ENCODE peak calls at places on chromosome 13, in five cellular contexts. D is activated T-cell treated with anti-CD3 and anti-CD28 coated beads, Interleukin-2, amount 50 U/mL, for 72 hours; T is mucosa of gallbladder; F is AG08395; N is stimulated activated CD8-positive, alpha-beta memory T cell treated with anti-CD3 and anti-CD28 coated beads, Interleukin-12 subunit alpha, Interleukin-12 subunit beta, amount 100 ng/mL, for 4 hours. W is an unnamed sample.

GRCh38 chr13:73273276-73273675 is 214.5 kb downstream of the KLF5 start:
- DNase-seq in T (no peak), D (no peak), F (no peak), N (no peak), W (no peak)

GRCh38 chr13:30577381-30577780 is 40.3 kb upstream of the USPL1 start:
- DNase-seq in N (peak), D (peak), F (peak), T (no peak), W (no peak)

GRCh38 chr13:80850771-80851170 is 509.8 kb upstream of the SPRY2 start:
- DNase-seq in N (no peak), D (no peak), F (no peak), T (no peak), W (no peak)

GRCh38 chr13:112453207-112453829 is 77.2 kb downstream of the SPACA7 start:
- DNase-seq in T (no peak), F (no peak), D (no peak), N (no peak), W (no peak)

GRCh38 chr13:104301216-104301975 is 1235.2 kb upstream of the SLC10A2 start:
- DNase-seq in N (no peak), D (no peak), T (no peak), F (no peak), W (no peak)

GRCh38 chr13:40211586-40211968 is 454.9 kb downstream of the FOXO1 start:
- DNase-seq in N (no peak), D (no peak), T (no peak), F (no peak), W (no peak)

GRCh38 chr13:25177012-25177411 is 4.9 kb upstream of the AMER2 start:
- DNase-seq in T (no peak), D (no peak), N (no peak), F (no peak), W (no peak)

GRCh38 chr13:93963266-93964131 is 516.0 kb downstream of the DCT start:
- DNase-seq in T (no peak), N (no peak), D (no peak), F (peak), W (no peak)

GRCh38 chr13:30623392-30623791 is 5.7 kb downstream of the USPL1 start:
- DNase-seq in T (no peak), F (no peak), N (no peak), D (no peak), W (no peak)

GRCh38 chr13:47865883-47866282 is 135.2 kb downstream of the SUCLA2 start:
- DNase-seq in D (no peak), N (no peak), F (no peak), T (no peak), W (no peak)

GRCh38 chr13:23969672-23970071 is 72.4 kb upstream of the C1QTNF9B start:
- DNase-seq in F (peak), D (no peak), T (no peak), N (no peak), W (no peak)

GRCh38 chr13:109415057-109415456 is 371.3 kb downstream of the IRS2 start:
- DNase-seq in N (no peak), T (no peak), F (no peak), D (no peak), W (no peak)

GRCh38 chr13:27440408-27440807 is 10.0 kb downstream of the MTIF3 start:
- DNase-seq in T (no peak), F (no peak), D (no peak), N (no peak), W (no peak)

GRCh38 chr13:92221916-92222315 is 823.5 kb downstream of the GPC5 start:
- DNase-seq in T (no peak), F (no peak), N (no peak), D (no peak), W (no peak)

GRCh38 chr13:27535546-27535945 is 84.8 kb downstream of the LNX2 start:
- DNase-seq in D (no peak), F (no peak), N (no peak), T (no peak), W (no peak)

GRCh38 chr13:53200498-53201453 is 172.2 kb downstream of the OLFM4 start:
- DNase-seq in F (peak), D (peak), N (no peak), T (peak), W (no peak)

GRCh38 chr13:110628952-110629701 is 13.8 kb downstream of the NAXD start:
- DNase-seq in D (no peak), F (no peak), N (no peak), T (no peak), W (no peak)

GRCh38 chr13:67147257-67148218 is 82.6 kb downstream of the PCDH9 start:
- DNase-seq in N (no peak), D (no peak), F (peak), T (no peak), W (no peak)

GRCh38 chr13:85896516-85897450 is 97.6 kb upstream of the SLITRK6 start:
- DNase-seq in T (no peak), F (no peak), N (no peak), D (no peak), W (no peak)

GRCh38 chr13:46469064-46469463 is 82.0 kb upstream of the RUBCNL start:
- DNase-seq in D (no peak), T (no peak), F (peak), N (no peak), W (no peak)

GRCh38 chr13:39789451-39789850 is 134.0 kb downstream of the COG6 start:
- DNase-seq in N (no peak), T (no peak), D (no peak), F (no peak), W (no peak)

GRCh38 chr13:113195360-113195759 is 13.1 kb downstream of the PCID2 start:
- DNase-seq in T (no peak), N (no peak), D (no peak), F (no peak), W (no peak)

GRCh38 chr13:61706899-61707298 is 291.2 kb upstream of the PCDH20 start:
- DNase-seq in T (no peak), N (no peak), F (no peak), D (no peak), W (no peak)

GRCh38 chr13:106275441-106276032 is 259.9 kb downstream of the EFNB2 start:
- DNase-seq in F (no peak), T (no peak), N (no peak), D (no peak), W (no peak)

GRCh38 chr13:112562254-112562653 is 25.7 kb downstream of the TUBGCP3 start:
- DNase-seq in D (no peak), T (no peak), N (no peak), F (no peak), W (no peak)

GRCh38 chr13:29594310-29594709 is 1.2 kb downstream of the SLC7A1 start:
- DNase-seq in D (peak), F (peak), T (no peak), N (no peak), W (no peak)

GRCh38 chr13:46367622-46368327 is 19.3 kb downstream of the RUBCNL start:
- DNase-seq in N (no peak), D (no peak), T (no peak), F (no peak), W (no peak)

GRCh38 chr13:79936368-79937136 is 404.4 kb downstream of the SPRY2 start:
- DNase-seq in T (peak), D (no peak), F (peak), N (no peak), W (no peak)

GRCh38 chr13:97385854-97386253 is 48.1 kb upstream of the RAP2A start:
- DNase-seq in N (no peak), D (no peak), F (no peak), T (no peak), W (no peak)